ENCODE peak calls at places on chromosomes 2 and 18, in eight cellular contexts. One of them, this sample, is unnamed.

GRCh38 chr2:213067888-213068287 is 83.5 kb downstream of the IKZF2 start:
- DNase-seq in astrocyte of the spinal cord: peak
- DNase-seq in prostate gland: no peak
- DNase-seq in AG08396: no peak
- DNase-seq in head of caudate nucleus: no peak
- DNase-seq in T-helper 2 cell: no peak
- DNase-seq in CD8-positive, alpha-beta T cell: no peak
- DNase-seq in adrenal gland: no peak
- DNase-seq in this sample: no peak

GRCh38 chr2:65311596-65311995 is 84.0 kb downstream of the ACTR2 start:
- DNase-seq in astrocyte of the spinal cord: no peak
- DNase-seq in prostate gland: no peak
- DNase-seq in AG08396: no peak
- DNase-seq in head of caudate nucleus: no peak
- DNase-seq in T-helper 2 cell: no peak
- DNase-seq in CD8-positive, alpha-beta T cell: no peak
- DNase-seq in adrenal gland: no peak
- DNase-seq in this sample: no peak

GRCh38 chr2:159111346-159111922 is 143.0 kb downstream of the TANC1 start:
- DNase-seq in astrocyte of the spinal cord: no peak
- DNase-seq in prostate gland: no peak
- DNase-seq in AG08396: no peak
- DNase-seq in head of caudate nucleus: peak
- DNase-seq in T-helper 2 cell: no peak
- DNase-seq in CD8-positive, alpha-beta T cell: no peak
- DNase-seq in adrenal gland: no peak
- DNase-seq in this sample: no peak

GRCh38 chr2:139354518-139354917 is 574.3 kb upstream of the NXPH2 start:
- DNase-seq in astrocyte of the spinal cord: no peak
- DNase-seq in prostate gland: no peak
- DNase-seq in AG08396: no peak
- DNase-seq in head of caudate nucleus: no peak
- DNase-seq in T-helper 2 cell: no peak
- DNase-seq in CD8-positive, alpha-beta T cell: no peak
- DNase-seq in adrenal gland: no peak
- DNase-seq in this sample: no peak

GRCh38 chr2:10162586-10163497 is 40.3 kb downstream of the RRM2 start:
- DNase-seq in astrocyte of the spinal cord: no peak
- DNase-seq in prostate gland: no peak
- DNase-seq in AG08396: no peak
- DNase-seq in head of caudate nucleus: peak
- DNase-seq in T-helper 2 cell: no peak
- DNase-seq in CD8-positive, alpha-beta T cell: no peak
- DNase-seq in adrenal gland: no peak
- DNase-seq in this sample: no peak

GRCh38 chr18:58640891-58641610 is 12.2 kb upstream of the ALPK2 start:
- DNase-seq in astrocyte of the spinal cord: no peak
- DNase-seq in prostate gland: no peak
- DNase-seq in AG08396: no peak
- DNase-seq in head of caudate nucleus: no peak
- DNase-seq in T-helper 2 cell: no peak
- DNase-seq in CD8-positive, alpha-beta T cell: no peak
- DNase-seq in adrenal gland: no peak
- DNase-seq in this sample: no peak

GRCh38 chr2:112161431-112162145 is 23.4 kb downstream of the FBLN7 start:
- DNase-seq in astrocyte of the spinal cord: no peak
- DNase-seq in prostate gland: no peak
- DNase-seq in AG08396: no peak
- DNase-seq in head of caudate nucleus: no peak
- DNase-seq in T-helper 2 cell: no peak
- DNase-seq in CD8-positive, alpha-beta T cell: no peak
- DNase-seq in adrenal gland: no peak
- DNase-seq in this sample: no peak

GRCh38 chr18:48799724-48800315 is 150.9 kb downstream of the SMAD7 start:
- DNase-seq in astrocyte of the spinal cord: no peak
- DNase-seq in prostate gland: no peak
- DNase-seq in AG08396: no peak
- DNase-seq in head of caudate nucleus: peak
- DNase-seq in T-helper 2 cell: no peak
- DNase-seq in CD8-positive, alpha-beta T cell: peak
- DNase-seq in adrenal gland: peak
- DNase-seq in this sample: no peak